ENCODE peak calls at places on chromosomes 7 and 10, in four cellular contexts. One of them, this sample, is unnamed.

GRCh38 chr10:62818426-62819011 is 2.4 kb upstream of the EGR2 start:
- DNase-seq in vagina: no peak
- DNase-seq in IMR-90: no peak
- DNase-seq in GM23338: peak
- DNase-seq in this sample: no peak

GRCh38 chr7:52715701-52716100 is 319.7 kb upstream of the POM121L12 start:
- DNase-seq in vagina: no peak
- DNase-seq in IMR-90: no peak
- DNase-seq in GM23338: no peak
- DNase-seq in this sample: no peak

GRCh38 chr10:113446739-113447138 is 106.1 kb upstream of the HABP2 start:
- DNase-seq in GM23338: no peak
- DNase-seq in vagina: peak
- DNase-seq in IMR-90: no peak
- DNase-seq in this sample: no peak

GRCh38 chr10:360653-361052 is 225.4 kb downstream of the ZMYND11 start:
- DNase-seq in IMR-90: no peak
- DNase-seq in vagina: no peak
- DNase-seq in GM23338: no peak
- DNase-seq in this sample: no peak

GRCh38 chr10:8776926-8777625 is 722.6 kb downstream of the GATA3 start:
- DNase-seq in GM23338: no peak
- DNase-seq in IMR-90: no peak
- DNase-seq in vagina: no peak
- DNase-seq in this sample: no peak

GRCh38 chr7:38181111-38181510 is 3.1 kb downstream of the STARD3NL start:
- DNase-seq in IMR-90: no peak
- DNase-seq in vagina: no peak
- DNase-seq in GM23338: no peak
- DNase-seq in this sample: no peak

GRCh38 chr7:100882201-100882600 is 7.3 kb downstream of the SRRT start:
- DNase-seq in IMR-90: no peak
- DNase-seq in vagina: no peak
- DNase-seq in GM23338: no peak
- DNase-seq in this sample: no peak

GRCh38 chr7:127064-127598 is 65.2 kb upstream of the FAM20C start:
- DNase-seq in vagina: no peak
- DNase-seq in GM23338: no peak
- DNase-seq in IMR-90: no peak
- DNase-seq in this sample: no peak

GRCh38 chr7:17495655-17496396 is 197.4 kb downstream of the AHR start:
- DNase-seq in IMR-90: no peak
- DNase-seq in GM23338: no peak
- DNase-seq in vagina: no peak
- DNase-seq in this sample: no peak

GRCh38 chr10:92123031-92123450 is 167.8 kb downstream of the CPEB3 start:
- DNase-seq in IMR-90: no peak
- DNase-seq in vagina: no peak
- DNase-seq in GM23338: no peak
- DNase-seq in this sample: no peak

GRCh38 chr10:52314822-52315552 is 906 bp downstream of the DKK1 start:
- DNase-seq in IMR-90: peak
- DNase-seq in vagina: no peak
- DNase-seq in GM23338: peak
- DNase-seq in this sample: peak

GRCh38 chr7:103446046-103446520 is at the start of gene SLC26A5:
- DNase-seq in IMR-90: no peak
- DNase-seq in GM23338: peak
- DNase-seq in vagina: no peak
- DNase-seq in this sample: no peak

GRCh38 chr10:113386005-113386404 is 166.8 kb upstream of the HABP2 start:
- DNase-seq in vagina: no peak
- DNase-seq in GM23338: no peak
- DNase-seq in IMR-90: peak
- DNase-seq in this sample: peak

GRCh38 chr10:27719052-27719451 is 26.6 kb downstream of the MKX start:
- DNase-seq in GM23338: no peak
- DNase-seq in vagina: no peak
- DNase-seq in IMR-90: no peak
- DNase-seq in this sample: no peak

GRCh38 chr7:156059374-156059773 is 247.1 kb upstream of the SHH start:
- DNase-seq in vagina: no peak
- DNase-seq in GM23338: no peak
- DNase-seq in IMR-90: no peak
- DNase-seq in this sample: no peak

DNA sequence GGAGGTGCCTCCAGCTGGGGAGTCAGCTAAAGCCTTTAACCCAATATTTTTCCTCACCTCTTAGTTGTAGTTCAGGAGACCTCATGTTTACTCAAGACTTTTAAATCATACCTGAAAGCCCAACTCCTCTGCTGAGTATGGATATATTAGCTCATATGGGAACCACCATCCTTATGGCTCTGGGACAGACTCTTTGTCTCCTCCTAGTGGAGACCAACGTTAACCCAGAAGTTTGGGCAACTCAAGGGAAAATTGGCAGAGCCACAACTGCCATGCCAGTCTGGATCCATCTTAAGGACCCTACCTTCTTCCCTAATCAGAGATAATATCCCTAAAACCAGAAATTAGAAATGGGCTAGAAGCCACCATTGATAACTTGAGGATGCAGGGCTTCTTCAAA is 80.8 kb downstream of the TMEM106B start:
- DNase-seq in IMR-90: peak
- DNase-seq in vagina: no peak
- DNase-seq in GM23338: no peak
- DNase-seq in this sample: peak
- TF ChIP-seq CTCF in IMR-90: peak
- TF ChIP-seq CTCF in vagina: no peak
- TF ChIP-seq CTCF in GM23338: peak
- TF ChIP-seq CTCF in this sample: peak

DNA sequence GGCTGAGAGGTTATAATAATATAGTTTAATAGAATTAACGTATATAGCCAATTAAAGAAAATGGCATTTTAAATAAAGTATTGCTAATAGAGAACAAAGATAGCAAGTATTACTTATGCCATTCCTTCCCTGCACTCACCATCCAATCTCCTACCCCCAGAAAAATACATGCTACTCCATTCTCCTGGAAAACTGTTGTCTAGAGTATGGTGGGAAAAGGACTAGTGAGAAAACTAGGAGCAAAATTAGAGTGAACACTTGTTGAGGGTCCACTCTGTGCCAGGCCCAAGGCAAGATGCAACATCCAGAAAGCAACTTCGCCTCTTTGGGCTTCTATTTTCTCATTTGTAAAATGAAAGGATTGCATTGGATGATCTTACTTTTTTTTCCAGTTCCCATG is 149.1 kb downstream of the CPED1 start:
- DNase-seq in IMR-90: no peak
- DNase-seq in vagina: no peak
- DNase-seq in GM23338: no peak
- DNase-seq in this sample: no peak
- H3K4me3 ChIP-seq in IMR-90: no peak
- H3K4me3 ChIP-seq in vagina: no peak
- H3K4me3 ChIP-seq in GM23338: no peak
- H3K4me3 ChIP-seq in this sample: no peak

GRCh38 chr10:70053896-70054641 is 1.4 kb downstream of the MACROH2A2 start:
- DNase-seq in vagina: no peak
- DNase-seq in GM23338: peak
- DNase-seq in IMR-90: no peak
- DNase-seq in this sample: peak
- TF ChIP-seq CTCF in vagina: no peak
- TF ChIP-seq CTCF in GM23338: peak
- TF ChIP-seq CTCF in IMR-90: peak
- TF ChIP-seq CTCF in this sample: peak

GRCh38 chr7:73705551-73705920 is 13.9 kb downstream of the STX1A start:
- DNase-seq in GM23338: no peak
- DNase-seq in IMR-90: no peak
- DNase-seq in vagina: no peak
- DNase-seq in this sample: no peak

GRCh38 chr7:73707045-73707631 is 12.3 kb downstream of the STX1A start:
- DNase-seq in GM23338: peak
- DNase-seq in IMR-90: no peak
- DNase-seq in vagina: no peak
- DNase-seq in this sample: no peak

GRCh38 chr7:73703985-73704639 is 15.4 kb downstream of the STX1A start:
- DNase-seq in IMR-90: peak
- DNase-seq in vagina: no peak
- DNase-seq in GM23338: peak
- DNase-seq in this sample: peak

GRCh38 chr7:73704640-73705550 is 14.6 kb downstream of the STX1A start:
- DNase-seq in GM23338: no peak
- DNase-seq in vagina: no peak
- DNase-seq in IMR-90: peak
- DNase-seq in this sample: peak

DNA sequence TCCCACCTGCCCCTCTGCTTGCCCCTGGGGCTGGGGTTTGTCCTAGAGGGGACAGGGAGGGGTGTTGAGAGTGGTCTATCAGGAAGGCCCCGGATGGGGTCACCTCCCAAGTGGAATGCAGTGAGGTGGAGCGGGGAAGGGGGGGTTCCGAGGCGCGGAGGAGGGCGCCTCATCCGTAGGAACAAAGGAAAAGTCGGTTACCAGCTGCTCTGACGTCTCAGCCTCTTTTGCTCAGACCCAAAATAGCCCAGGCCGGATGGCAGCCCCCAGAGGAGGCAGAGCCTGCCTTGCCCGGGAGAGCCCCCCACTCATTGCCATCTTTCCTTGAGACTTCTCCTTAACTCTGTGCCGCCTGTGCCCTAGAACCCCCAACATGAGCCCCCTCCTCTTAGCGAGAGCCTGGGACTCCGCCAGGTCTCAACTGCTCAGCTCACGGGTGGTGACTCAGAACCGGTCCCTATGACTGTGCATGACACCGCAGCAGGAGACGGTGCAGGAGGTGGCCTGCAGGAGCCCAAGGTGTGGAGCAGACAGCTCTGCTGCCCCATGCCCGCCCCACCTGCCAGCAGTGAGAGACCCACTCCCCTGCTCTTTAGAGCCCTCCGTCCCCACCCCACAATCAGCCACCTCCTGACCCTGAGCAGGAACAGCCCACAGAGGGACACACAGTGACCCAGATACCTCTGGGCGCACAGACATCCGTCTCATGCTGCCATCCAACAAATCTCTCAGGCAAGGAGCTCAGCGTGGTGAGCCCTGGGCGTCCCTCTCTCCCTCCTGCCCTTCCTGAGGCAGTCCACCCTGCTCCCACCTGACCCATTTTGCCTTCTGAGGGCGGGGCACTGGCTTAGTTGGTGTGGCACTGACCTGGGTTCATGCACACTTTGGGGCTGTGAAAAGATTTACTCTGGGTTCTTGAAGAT is 13.1 kb downstream of the STX1A start:
- DNase-seq in vagina: no peak
- DNase-seq in GM23338: no peak
- DNase-seq in IMR-90: peak
- DNase-seq in this sample: peak
- H3K4me3 ChIP-seq in vagina: no peak
- H3K4me3 ChIP-seq in GM23338: no peak
- H3K4me3 ChIP-seq in IMR-90: no peak
- H3K4me3 ChIP-seq in this sample: no peak

GRCh38 chr7:85095357-85095756 is 91.5 kb downstream of the SEMA3D start:
- DNase-seq in IMR-90: no peak
- DNase-seq in GM23338: no peak
- DNase-seq in vagina: no peak
- DNase-seq in this sample: no peak
- TF ChIP-seq CTCF in IMR-90: no peak
- TF ChIP-seq CTCF in GM23338: no peak
- TF ChIP-seq CTCF in vagina: no peak
- TF ChIP-seq CTCF in this sample: no peak

DNA sequence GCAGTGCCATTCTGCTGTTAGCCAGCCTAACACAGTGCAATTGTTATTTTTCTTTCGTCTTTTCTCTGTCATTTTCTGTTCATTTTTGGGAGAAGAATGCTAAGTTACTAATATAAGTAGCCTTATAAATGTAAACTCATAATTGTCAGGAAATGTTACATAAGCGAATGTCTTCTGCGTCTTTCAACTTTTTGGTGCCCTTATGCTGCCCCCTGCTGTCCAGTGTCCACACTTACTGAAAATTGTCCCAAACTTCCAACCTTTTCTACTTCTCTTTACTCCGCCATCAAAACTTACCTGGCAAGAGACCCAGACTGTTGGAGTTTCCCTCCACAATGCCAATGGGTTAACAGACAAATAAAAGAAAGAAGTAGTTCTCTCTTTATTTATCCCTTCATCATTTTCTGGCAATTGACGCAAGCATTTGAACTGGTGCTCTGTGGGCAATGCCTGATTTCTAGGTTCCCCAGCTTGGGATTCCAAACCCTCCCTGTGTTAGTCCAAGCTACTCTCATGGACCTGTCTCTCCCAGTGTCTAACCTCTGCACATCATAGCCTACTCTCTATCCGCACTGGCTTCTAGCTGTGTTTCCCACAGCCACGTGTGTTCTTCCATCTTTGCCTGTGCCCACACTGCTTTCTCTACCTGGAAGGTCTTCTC is 21.0 kb upstream of the EPC1 start:
- DNase-seq in vagina: no peak
- DNase-seq in GM23338: peak
- DNase-seq in IMR-90: peak
- DNase-seq in this sample: peak
- H3K4me3 ChIP-seq in vagina: no peak
- H3K4me3 ChIP-seq in GM23338: no peak
- H3K4me3 ChIP-seq in IMR-90: no peak
- H3K4me3 ChIP-seq in this sample: no peak

GRCh38 chr7:81457858-81458522 is 311.9 kb downstream of the HGF start:
- DNase-seq in vagina: no peak
- DNase-seq in IMR-90: peak
- DNase-seq in GM23338: peak
- DNase-seq in this sample: peak
- TF ChIP-seq CTCF in vagina: peak
- TF ChIP-seq CTCF in IMR-90: peak
- TF ChIP-seq CTCF in GM23338: no peak
- TF ChIP-seq CTCF in this sample: peak

This sample was measured in fibroblast of mammary gland.